ENCODE peak calls at places on chromosomes 3 and 15, in four cellular contexts. X, Z, T and A are unnamed samples.

GRCh38 chr3:158488670-158489069 is 82.3 kb upstream of the MLF1 start:
- DNase-seq in Z (no peak), T (no peak), X (no peak), A (no peak)

GRCh38 chr3:151232991-151233390 is 30.0 kb upstream of the GPR171 start:
- DNase-seq in Z (no peak), X (no peak), T (no peak), A (no peak)

GRCh38 chr15:41817781-41818180 is 10.1 kb upstream of the JMJD7 start:
- DNase-seq in T (no peak), X (no peak), Z (no peak), A (no peak)

GRCh38 chr3:172275586-172275985 is 172.7 kb downstream of the GHSR start:
- DNase-seq in X (no peak), T (no peak), Z (no peak), A (no peak)

GRCh38 chr3:11734-12133 is 184.8 kb upstream of the CHL1 start:
- DNase-seq in Z (no peak), T (peak; percentile 51), X (peak; percentile 12), A (no peak)

GRCh38 chr15:48557335-48557734 is 88.2 kb downstream of the FBN1 start:
- DNase-seq in X (no peak), T (peak; percentile 3), Z (no peak), A (no peak)

GRCh38 chr3:170360476-170360875 is 3.0 kb downstream of the SKIL start:
- DNase-seq in T (no peak), X (no peak), Z (peak; percentile 49), A (no peak)

GRCh38 chr3:184233127-184233843 is 3.9 kb downstream of the VWA5B2 start:
- DNase-seq in Z (no peak), X (no peak), T (no peak), A (no peak)

GRCh38 chr15:63463030-63463429 is 41.4 kb upstream of the USP3 start:
- DNase-seq in T (no peak), X (no peak), Z (no peak), A (no peak)

GRCh38 chr3:181623924-181624694 is 87.6 kb upstream of the SOX2 start:
- DNase-seq in T (no peak), X (no peak), Z (no peak), A (no peak)

GRCh38 chr3:123143669-123144411 is 57.9 kb upstream of the SEC22A start:
- DNase-seq in X (no peak), T (peak; percentile 41), Z (peak; percentile 79), A (peak; percentile 24)

GRCh38 chr3:171286580-171287249 is 173.5 kb downstream of the TNIK start:
- DNase-seq in Z (no peak), X (peak; percentile 72), T (no peak), A (no peak)

GRCh38 chr15:79535536-79535935 is 103.4 kb downstream of the MINAR1 start:
- DNase-seq in X (no peak), Z (no peak), T (no peak), A (no peak)

GRCh38 chr15:37261685-37262084 is 161.3 kb upstream of the MEIS2 start:
- DNase-seq in Z (no peak), T (no peak), X (no peak), A (no peak)

GRCh38 chr3:51687472-51688205 is 16.6 kb downstream of the TEX264 start:
- DNase-seq in T (no peak), X (peak; percentile 53), Z (no peak), A (no peak)

GRCh38 chr3:113194747-113195400 is 16.5 kb upstream of the BOC start:
- DNase-seq in X (peak; percentile 36), T (no peak), Z (no peak), A (no peak)

GRCh38 chr15:90881978-90882721 is 2.2 kb upstream of the FES start:
- DNase-seq in X (no peak), T (no peak), Z (no peak), A (no peak)

GRCh38 chr3:119639494-119640350 is 20.7 kb downstream of the POPDC2 start:
- DNase-seq in X (peak; percentile 28), T (no peak), Z (no peak), A (no peak)

GRCh38 chr15:66252411-66253295 is 897 bp downstream of the MEGF11 start:
- DNase-seq in T (peak; percentile 78), X (peak; percentile 59), Z (peak; percentile 63), A (peak; percentile 9)

GRCh38 chr3:147760998-147761397 is 351.8 kb downstream of the ZIC1 start:
- DNase-seq in Z (no peak), T (no peak), X (peak; percentile 2), A (no peak)

GRCh38 chr3:72408983-72409779 is 439.1 kb downstream of the SHQ1 start:
- DNase-seq in T (no peak), Z (no peak), X (no peak), A (no peak)

GRCh38 chr15:99014803-99015676 is 7.4 kb upstream of the PGPEP1L start:
- DNase-seq in T (peak; percentile 88), Z (peak; percentile 87), X (peak; percentile 78), A (peak; percentile 43)

GRCh38 chr15:99447497-99448371 is 118.0 kb upstream of the MEF2A start:
- DNase-seq in T (peak; percentile 56), X (no peak), Z (peak; percentile 40), A (no peak)

GRCh38 chr15:72302955-72303354 is 17.0 kb downstream of the CELF6 start:
- DNase-seq in X (no peak), Z (no peak), T (no peak), A (no peak)

GRCh38 chr3:141863497-141863896 is 12.9 kb upstream of the ATP1B3 start:
- DNase-seq in T (no peak), X (no peak), Z (no peak), A (no peak)

GRCh38 chr3:176693416-176693815 is 503.9 kb downstream of the TBL1XR1 start:
- DNase-seq in T (no peak), Z (no peak), X (no peak), A (no peak)

GRCh38 chr3:132721479-132722164 is 587 bp downstream of the NPHP3 start:
- DNase-seq in T (peak; percentile 82), X (peak; percentile 81), Z (peak; percentile 86), A (peak; percentile 76)

GRCh38 chr3:111761309-111761795 is 97.7 kb upstream of the PHLDB2 start:
- DNase-seq in T (no peak), X (peak; percentile 75), Z (no peak), A (peak; percentile 78)

GRCh38 chr3:184154909-184155643 is at the start of gene DVL3:
- DNase-seq in T (peak; percentile 70), Z (peak; percentile 77), X (peak; percentile 64), A (peak; percentile 22)

GRCh38 chr3:191737742-191738141 is 276.8 kb downstream of the PYDC2 start:
- DNase-seq in Z (no peak), X (no peak), T (no peak), A (no peak)

GRCh38 chr3:184178522-184179138 is 4.0 kb downstream of the AP2M1 start:
- DNase-seq in Z (no peak), X (no peak), T (no peak), A (no peak)

GRCh38 chr15:80480171-80480811 is 76.1 kb downstream of the ARNT2 start:
- DNase-seq in X (no peak), Z (peak; percentile 50), T (peak; percentile 30), A (peak; percentile 47)

GRCh38 chr3:134251731-134252391 is 1.2 kb upstream of the RYK start:
- DNase-seq in X (no peak), Z (peak; percentile 83), T (peak; percentile 43), A (no peak)

GRCh38 chr15:38260077-38260476 is 7.4 kb downstream of the SPRED1 start:
- DNase-seq in X (peak; percentile 40), T (peak; percentile 80), Z (peak; percentile 93), A (peak; percentile 63)

GRCh38 chr3:111904376-111905241 is 45.5 kb downstream of the PHLDB2 start:
- DNase-seq in T (no peak), Z (no peak), X (peak; percentile 96), A (peak; percentile 80)

DNA sequence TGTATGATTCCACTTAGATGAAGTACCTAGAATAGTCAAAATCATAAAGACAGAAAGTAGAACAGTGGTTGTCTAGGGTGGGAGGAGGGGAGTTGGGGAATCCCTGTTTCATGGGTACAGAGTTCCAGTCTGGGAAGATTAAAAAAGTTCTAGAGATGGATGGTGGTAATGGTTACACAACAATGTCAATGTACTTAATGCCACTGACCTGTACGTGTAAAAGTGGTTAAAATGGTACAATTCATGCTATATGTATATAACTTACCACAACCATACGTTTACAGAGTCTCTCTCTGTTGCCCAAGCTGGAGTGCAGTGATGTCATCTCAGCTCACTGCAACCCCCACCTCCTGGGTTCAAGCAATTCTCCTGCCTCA is 6.5 kb downstream of the SFMBT1 start:
- DNase-seq in T (no peak), X (no peak), Z (no peak), A (no peak)
- H3K36me3 ChIP-seq in T (no peaks in the 10 kb centered on the region), X (no peaks in the 10 kb centered on the region), Z (no peaks in the 10 kb centered on the region), A (no peaks in the 10 kb centered on the region)

DNA sequence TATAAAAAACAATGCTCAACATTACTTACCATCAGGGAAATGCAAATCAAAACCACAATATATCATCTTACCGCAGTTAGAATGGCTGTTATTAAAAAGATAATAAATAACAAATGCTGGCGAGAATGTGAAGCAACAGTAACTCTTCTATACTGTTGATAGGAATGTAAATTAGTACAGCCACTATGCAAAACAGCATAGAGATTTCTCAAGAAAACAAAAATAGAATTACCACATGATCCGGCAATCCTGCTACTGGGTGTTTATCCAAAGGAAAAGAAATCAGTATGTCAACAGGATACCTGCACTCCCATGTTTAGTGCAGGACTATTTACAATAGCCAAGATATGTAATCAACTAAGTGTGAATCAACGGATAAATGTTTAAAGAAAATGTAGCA is 48.1 kb downstream of the ADAM10 start:
- DNase-seq in X (peak; percentile 58), Z (no peak), T (no peak), A (no peak)
- H3K36me3 ChIP-seq in X (peaks cover 40% of the 10 kb centered on the region), Z (no peaks in the 10 kb centered on the region), T (no peaks in the 10 kb centered on the region), A (no peaks in the 10 kb centered on the region)

GRCh38 chr3:128624526-128625138 is 26.0 kb downstream of the RPN1 start:
- DNase-seq in Z (no peak), X (no peak), T (no peak), A (no peak)
- H3K36me3 ChIP-seq in Z (peaks cover 33% of the 10 kb centered on the region), X (peaks cover 89% of the 10 kb centered on the region), T (peaks cover 58% of the 10 kb centered on the region), A (peaks cover 78% of the 10 kb centered on the region)

GRCh38 chr3:185490241-185490640 is 8.6 kb downstream of the TMEM41A start:
- DNase-seq in X (no peak), Z (no peak), T (no peak), A (no peak)

GRCh38 chr3:185486371-185486770 is 12.5 kb downstream of the TMEM41A start:
- DNase-seq in Z (no peak), X (no peak), T (no peak), A (no peak)

GRCh38 chr3:185484296-185484695 is 14.5 kb downstream of the TMEM41A start:
- DNase-seq in Z (no peak), X (no peak), T (no peak), A (no peak)

GRCh38 chr3:185488465-185488864 is 10.4 kb downstream of the TMEM41A start:
- DNase-seq in T (no peak), X (no peak), Z (no peak), A (no peak)

GRCh38 chr3:185489462-185489861 is 9.4 kb downstream of the TMEM41A start:
- DNase-seq in X (no peak), Z (no peak), T (no peak), A (no peak)
- H3K36me3 ChIP-seq in X (peaks cover 79% of the 10 kb centered on the region), Z (peaks cover 3% of the 10 kb centered on the region), T (peaks cover 4% of the 10 kb centered on the region), A (peaks cover 10% of the 10 kb centered on the region)

DNA sequence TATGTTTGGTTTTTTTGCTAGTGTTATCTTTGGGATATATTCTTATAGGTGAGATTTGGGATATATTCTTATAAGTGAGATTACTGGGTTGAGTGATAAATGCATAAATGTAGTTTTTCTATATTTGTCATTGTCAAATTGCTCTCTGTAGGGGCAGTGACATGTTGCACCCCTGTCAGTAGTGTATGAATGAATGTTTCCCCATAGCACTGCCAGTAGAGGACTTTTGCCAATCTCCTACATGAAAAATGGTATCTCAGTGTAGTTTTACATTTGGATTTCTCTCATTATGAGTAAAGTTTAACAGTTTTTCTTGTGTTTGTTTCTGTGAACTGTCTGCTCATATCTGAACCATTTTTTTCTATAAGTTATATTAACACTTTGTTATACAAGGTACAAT is 13.6 kb downstream of the U2SURP start:
- DNase-seq in X (no peak), T (no peak), Z (no peak), A (no peak)
- H3K36me3 ChIP-seq in X (peaks cover 72% of the 10 kb centered on the region), T (peaks cover 34% of the 10 kb centered on the region), Z (peaks cover 3% of the 10 kb centered on the region), A (peaks cover 12% of the 10 kb centered on the region)